ENCODE peak calls at places on chromosomes 4 and X, in five cellular contexts. E is adrenal gland, J is heart right ventricle, B is WERI-Rb-1, H is cardiac fibroblast. O is an unnamed sample.

GRCh38 chr4:125179727-125180126 is 135.0 kb upstream of the FAT4 start:
- DNase-seq in E (no peak), J (no peak), B (no peak), H (no peak), O (no peak)

GRCh38 chr4:121998024-121998423 is 46.2 kb upstream of the TRPC3 start:
- DNase-seq in E (no peak), J (no peak), B (peak; percentile 21), H (no peak), O (no peak)

GRCh38 chr4:145099653-145100052 is 1.5 kb downstream of the ABCE1 start:
- DNase-seq in E (no peak), J (no peak), B (no peak), H (peak; percentile 21), O (no peak)

GRCh38 chr4:17633600-17633999 is 19.2 kb downstream of the MED28 start:
- DNase-seq in E (no peak), J (no peak), B (no peak), H (no peak), O (no peak)

GRCh38 chr4:107379054-107379869 is 340.8 kb downstream of the PAPSS1 start:
- DNase-seq in E (no peak), J (no peak), B (no peak), H (peak; percentile 30), O (peak; percentile 40)

GRCh38 chr4:169956441-169956840 is 69.8 kb downstream of the MFAP3L start:
- DNase-seq in E (no peak), J (no peak), B (no peak), H (no peak), O (no peak)

GRCh38 chr4:174423257-174423944 is 98.9 kb downstream of the HPGD start:
- DNase-seq in E (peak; percentile 73), J (no peak), B (no peak), H (peak; percentile 76), O (peak; percentile 75)

GRCh38 chr4:69060651-69061308 is 35.5 kb upstream of the UGT2B7 start:
- DNase-seq in E (no peak), J (no peak), B (no peak), H (peak; percentile 10), O (no peak)

GRCh38 chr4:176376032-176376614 is 56.4 kb downstream of the SPCS3 start:
- DNase-seq in E (no peak), J (no peak), B (no peak), H (peak; percentile 54), O (peak; percentile 16)

GRCh38 chr4:122065915-122066314 is 86.2 kb upstream of the BLTP1 start:
- DNase-seq in E (no peak), J (no peak), B (peak; percentile 45), H (no peak), O (no peak)

DNA sequence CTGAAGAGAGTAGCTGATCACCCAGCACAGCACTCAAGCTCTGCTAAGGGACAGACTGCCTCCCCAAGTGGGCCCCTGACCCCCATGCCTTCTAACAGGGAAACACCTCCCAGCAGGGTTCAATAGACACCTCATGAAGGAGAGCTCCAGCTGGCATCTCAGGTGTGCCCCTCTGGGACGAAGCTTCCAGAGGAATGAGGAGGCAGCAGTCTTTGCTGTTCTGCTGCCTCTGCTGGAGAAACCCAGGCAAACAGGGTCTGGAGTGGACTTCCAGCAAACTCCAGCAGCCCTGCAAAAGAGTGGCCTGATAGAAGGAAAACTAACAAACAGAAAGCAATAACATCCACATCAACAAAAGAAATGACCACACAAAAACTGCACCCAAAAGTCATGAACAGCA is 412.8 kb downstream of the PRDM5 start:
- DNase-seq in E (no peak), J (no peak), B (no peak), H (no peak), O (no peak)
- TF ChIP-seq CTCF in E (no peak), J (no peak), B (peak; percentile 24), H (no peak), O (no peak)

GRCh38 chrX:25191403-25191802 is 175.6 kb upstream of the ARX start:
- DNase-seq in E (no peak), J (no peak), B (peak; percentile 15), H (no peak), O (no peak)
- TF ChIP-seq CTCF in E (no peak), J (no peak), B (peak; percentile 32), H (no peak), O (no peak)

DNA sequence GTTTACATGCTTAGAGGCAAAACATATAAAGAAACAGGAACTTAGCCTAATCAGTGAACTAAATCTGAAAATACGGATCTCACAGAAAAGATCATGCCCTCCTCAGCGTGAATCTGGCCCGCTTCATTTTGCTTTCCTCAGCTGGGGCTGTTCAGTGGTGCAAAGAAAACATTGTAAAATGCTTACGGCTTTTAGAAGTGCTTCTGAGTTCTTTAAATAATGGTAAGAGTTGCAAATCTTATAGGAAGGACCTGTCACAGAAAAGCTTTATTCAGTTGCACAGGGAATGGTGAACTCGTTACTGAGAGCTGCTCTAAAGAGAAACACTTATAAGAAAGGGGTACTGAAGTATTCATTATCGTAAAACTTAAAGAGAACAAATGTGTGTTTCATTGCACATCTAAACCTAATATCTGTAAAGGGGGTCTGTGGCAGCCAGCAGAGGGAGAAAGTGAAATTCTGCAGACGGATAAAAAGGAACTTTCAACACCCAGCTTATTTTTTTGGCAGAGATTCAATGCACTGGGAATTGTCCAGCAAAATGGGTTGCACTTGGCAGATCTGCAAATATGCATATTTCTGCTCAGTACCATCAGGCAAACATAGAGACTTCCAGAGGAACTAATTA is 139.2 kb upstream of the ANK2 start:
- DNase-seq in E (no peak), J (no peak), B (no peak), H (peak; percentile 89), O (no peak)
- TF ChIP-seq CTCF in E (peak; percentile 21), J (no peak), B (no peak), H (peak; percentile 3), O (no peak)

DNA sequence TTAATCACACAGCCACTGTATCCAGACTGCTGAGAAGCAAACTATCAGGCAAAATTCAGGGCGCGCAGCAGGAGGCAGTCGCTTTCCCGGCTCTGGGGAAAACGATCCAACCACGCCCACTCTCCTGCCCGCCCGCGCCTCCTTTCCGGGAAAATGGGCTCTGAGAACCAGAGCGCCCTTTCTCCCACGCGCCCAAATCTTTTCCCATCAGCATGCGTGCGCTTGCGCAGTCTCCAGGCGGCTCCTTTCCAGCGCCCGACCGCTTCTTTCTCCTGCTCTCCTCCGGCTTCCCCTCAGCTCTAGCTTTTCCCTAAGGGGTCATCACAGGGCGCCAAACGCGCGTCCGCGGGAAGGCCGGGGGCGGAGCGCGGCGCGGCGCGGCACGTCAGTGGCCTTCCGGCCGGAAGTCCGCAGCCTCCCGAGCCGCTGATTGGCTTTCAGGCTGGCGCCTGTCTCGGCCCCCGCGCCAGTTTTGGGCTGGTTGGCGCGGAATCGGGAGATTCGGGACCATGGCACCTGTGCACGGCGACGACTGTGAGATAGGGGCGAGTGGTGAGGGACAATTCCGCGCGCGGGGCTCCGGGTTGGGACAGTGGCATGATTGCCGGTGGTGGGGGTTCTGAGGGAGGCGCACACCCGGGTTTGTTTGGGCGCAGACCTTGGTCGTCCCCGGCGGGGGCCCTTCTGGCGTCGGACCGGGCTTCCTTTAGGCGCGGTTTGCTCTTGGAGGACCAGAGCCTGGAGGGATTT is at the start of gene POLA1:
- DNase-seq in E (peak; percentile 96), J (peak; percentile 92), B (peak; percentile 95), H (peak; percentile 98), O (peak; percentile 87)
- TF ChIP-seq CTCF in E (no peak), J (no peak), B (peak; percentile 44), H (peak; percentile 8), O (peak; percentile 31)

GRCh38 chr4:73964862-73965611 is 16.8 kb downstream of the PF4 start:
- DNase-seq in E (no peak), J (no peak), B (peak; percentile 86), H (no peak), O (no peak)
- TF ChIP-seq CTCF in E (no peak), J (no peak), B (peak; percentile 87), H (peak; percentile 37), O (no peak)

GRCh38 chr4:56570041-56570440 is 64.5 kb downstream of the ARL9 start:
- DNase-seq in E (no peak), J (no peak), B (no peak), H (peak; percentile 7), O (no peak)
- TF ChIP-seq CTCF in E (no peak), J (no peak), B (no peak), H (no peak), O (no peak)

GRCh38 chr4:57211131-57211530 is 100.9 kb upstream of the IGFBP7 start:
- DNase-seq in E (no peak), J (no peak), B (no peak), H (no peak), O (no peak)

GRCh38 chr4:57206172-57206571 is 96.0 kb upstream of the IGFBP7 start:
- DNase-seq in E (no peak), J (no peak), B (no peak), H (no peak), O (no peak)

DNA sequence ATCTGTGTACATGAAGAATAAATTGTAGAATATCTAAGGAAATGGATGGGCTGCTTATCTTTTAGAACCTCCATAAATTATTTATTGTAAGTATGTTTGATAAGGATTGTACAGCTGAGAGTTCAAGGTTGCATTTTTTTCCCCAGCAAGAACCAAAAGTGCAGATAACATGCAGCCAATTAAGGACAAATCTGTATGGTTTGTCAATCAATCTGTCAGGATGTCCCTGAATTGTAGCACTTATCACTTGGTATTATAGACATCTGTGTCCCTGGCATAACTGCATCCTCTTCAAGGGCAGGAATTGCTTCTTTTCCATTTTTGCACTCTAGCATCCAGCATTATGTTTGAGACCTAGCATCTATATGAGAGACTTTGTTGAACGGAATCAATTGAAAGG is 95.4 kb upstream of the IGFBP7 start:
- DNase-seq in E (no peak), J (no peak), B (no peak), H (no peak), O (no peak)
- TF ChIP-seq CTCF in E (no peak), J (no peak), B (no peak), H (no peak), O (no peak)

GRCh38 chr4:1973218-1973617 is 35.6 kb downstream of the NELFA start:
- DNase-seq in E (no peak), J (no peak), B (no peak), H (no peak), O (no peak)
- TF ChIP-seq CTCF in E (no peak), J (no peak), B (no peak), H (no peak), O (no peak)